ENCODE peak calls at places on chromosomes 7 and 10, in six cellular contexts. Z is left ventricle myocardium inferior; I is transverse colon; N is CD8-positive, alpha-beta T cell; P is A549; H is GM23338. G is an unnamed sample.

GRCh38 chr10:92413011-92413410 is 122.0 kb downstream of the MARCHF5 start:
- DNase-seq in Z (no peak), I (no peak), N (no peak), P (no peak), H (no peak), G (no peak)

GRCh38 chr7:80175744-80176143 is 41.1 kb downstream of the GNAI1 start:
- DNase-seq in Z (no peak), I (no peak), N (no peak), P (no peak), H (no peak), G (no peak)

GRCh38 chr10:98285416-98285815 is 17.4 kb upstream of the LOXL4 start:
- DNase-seq in Z (no peak), I (no peak), N (no peak), P (no peak), H (no peak), G (no peak)

GRCh38 chr10:102452672-102453340 is 1.5 kb upstream of the C10orf95 start:
- DNase-seq in Z (no peak), I (peak), N (no peak), P (no peak), H (no peak), G (no peak)

GRCh38 chr10:90308223-90308622 is 549.6 kb downstream of the HTR7 start:
- DNase-seq in Z (no peak), I (no peak), N (no peak), P (no peak), H (no peak), G (no peak)

GRCh38 chr7:2001601-2002442 is 230.9 kb downstream of the MAD1L1 start:
- DNase-seq in Z (peak), I (no peak), N (no peak), P (no peak), H (no peak), G (no peak)

GRCh38 chr10:28569506-28570159 is 36.7 kb downstream of the WAC start:
- DNase-seq in Z (no peak), I (no peak), N (no peak), P (no peak), H (no peak), G (no peak)

GRCh38 chr7:101862280-101863220 is 45.1 kb downstream of the CUX1 start:
- DNase-seq in Z (peak), I (no peak), N (no peak), P (no peak), H (peak), G (no peak)

GRCh38 chr7:43764807-43765491 is 6.5 kb downstream of the BLVRA start:
- DNase-seq in Z (no peak), I (no peak), N (no peak), P (peak), H (no peak), G (no peak)

GRCh38 chr10:42836771-42837468 is 54.3 kb downstream of the BMS1 start:
- DNase-seq in Z (no peak), I (peak), N (no peak), P (peak), H (peak), G (no peak)

GRCh38 chr10:75202321-75203096 is 8.1 kb upstream of the VDAC2 start:
- DNase-seq in Z (peak), I (peak), N (no peak), P (peak), H (no peak), G (peak)

GRCh38 chr10:84524435-84524834 is 196.0 kb downstream of the CCSER2 start:
- DNase-seq in Z (no peak), I (no peak), N (no peak), P (no peak), H (no peak), G (no peak)

GRCh38 chr10:124259139-124259825 is 159.4 kb downstream of the OAT start:
- DNase-seq in Z (no peak), I (no peak), N (no peak), P (no peak), H (peak), G (no peak)

GRCh38 chr10:15805395-15806058 is 54.8 kb downstream of the MINDY3 start:
- DNase-seq in Z (no peak), I (no peak), N (no peak), P (no peak), H (no peak), G (no peak)

GRCh38 chr7:2785071-2785500 is 59.0 kb downstream of the GNA12 start:
- DNase-seq in Z (no peak), I (no peak), N (no peak), P (no peak), H (no peak), G (no peak)

GRCh38 chr7:157727964-157728615 is 391.3 kb downstream of the DNAJB6 start:
- DNase-seq in Z (no peak), I (no peak), N (no peak), P (no peak), H (no peak), G (no peak)

GRCh38 chr10:29186221-29186620 is 102.6 kb upstream of the LYZL1 start:
- DNase-seq in Z (no peak), I (no peak), N (no peak), P (no peak), H (no peak), G (no peak)

GRCh38 chr10:71040890-71041590 is 152.7 kb upstream of the PCBD1 start:
- DNase-seq in Z (no peak), I (no peak), N (no peak), P (no peak), H (no peak), G (no peak)

GRCh38 chr10:78457804-78458483 is 424.3 kb downstream of the RPS24 start:
- DNase-seq in Z (no peak), I (no peak), N (no peak), P (peak), H (no peak), G (peak)

GRCh38 chr7:30062587-30062986 is 34.4 kb downstream of the PLEKHA8 start:
- DNase-seq in Z (no peak), I (no peak), N (no peak), P (peak), H (peak), G (no peak)

DNA sequence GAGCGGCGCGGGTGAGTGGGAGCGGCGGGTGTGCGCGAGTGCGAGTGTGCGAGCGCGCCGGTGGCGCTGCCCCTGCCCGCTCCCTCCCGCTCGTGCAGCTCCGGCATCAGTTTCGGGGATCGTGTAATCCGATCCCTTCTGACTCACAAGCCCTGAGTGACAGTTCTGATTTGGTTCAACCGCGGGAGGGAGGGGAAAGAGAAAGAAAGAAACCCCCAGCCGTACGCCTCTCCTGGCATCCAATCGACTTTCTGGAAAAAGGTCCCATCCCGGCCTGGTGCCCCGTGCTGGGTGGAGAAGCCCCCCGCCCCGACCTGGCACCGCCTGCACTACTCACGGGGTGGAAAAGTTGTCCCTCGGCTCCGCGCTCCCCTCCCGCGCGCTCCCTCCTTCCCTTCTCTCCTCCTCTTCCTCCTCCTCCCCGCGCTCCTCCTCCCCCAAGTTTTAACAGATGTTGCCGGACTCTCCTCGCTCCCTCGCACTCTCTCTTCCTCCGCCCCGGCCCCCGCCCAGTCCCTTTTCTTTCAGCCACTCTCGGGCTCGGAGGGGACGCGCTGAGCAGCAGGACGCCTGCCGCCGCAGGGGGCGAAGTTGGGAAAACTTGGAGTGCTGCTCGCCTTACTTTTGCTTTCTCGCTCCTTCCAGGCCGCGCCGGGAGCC is at the start of gene GLI3:
- DNase-seq in Z (peak), I (peak), N (no peak), P (peak), H (peak), G (peak)
- TF ChIP-seq CTCF in Z (peak), I (peak), N (no peak), P (no peak), H (no peak), G (peak)

GRCh38 chr7:143288836-143289235 is 685 bp downstream of the CASP2 start:
- DNase-seq in Z (no peak), I (no peak), N (no peak), P (peak), H (peak), G (no peak)
- H3K27ac ChIP-seq in Z (peak), I (peak), N (peak), P (peak), H (peak), G (peak)

GRCh38 chr10:95543459-95543858 is 17.7 kb downstream of the SORBS1 start:
- DNase-seq in Z (no peak), I (no peak), N (no peak), P (no peak), H (no peak), G (no peak)
- H3K4me3 ChIP-seq in Z (peak), I (no peak), N (no peak), P (no peak), H (no peak), G (peak)

GRCh38 chr7:74183142-74183541 is 9.0 kb downstream of the EIF4H start:
- DNase-seq in Z (no peak), I (peak), N (no peak), P (no peak), H (no peak), G (no peak)

GRCh38 chr7:74182453-74183090 is 8.4 kb downstream of the EIF4H start:
- DNase-seq in Z (no peak), I (no peak), N (no peak), P (no peak), H (no peak), G (no peak)

GRCh38 chr7:74185636-74186035 is 11.5 kb downstream of the EIF4H start:
- DNase-seq in Z (no peak), I (no peak), N (no peak), P (no peak), H (no peak), G (no peak)

GRCh38 chr7:74185016-74185415 is 10.9 kb downstream of the EIF4H start:
- DNase-seq in Z (no peak), I (no peak), N (no peak), P (no peak), H (no peak), G (no peak)

DNA sequence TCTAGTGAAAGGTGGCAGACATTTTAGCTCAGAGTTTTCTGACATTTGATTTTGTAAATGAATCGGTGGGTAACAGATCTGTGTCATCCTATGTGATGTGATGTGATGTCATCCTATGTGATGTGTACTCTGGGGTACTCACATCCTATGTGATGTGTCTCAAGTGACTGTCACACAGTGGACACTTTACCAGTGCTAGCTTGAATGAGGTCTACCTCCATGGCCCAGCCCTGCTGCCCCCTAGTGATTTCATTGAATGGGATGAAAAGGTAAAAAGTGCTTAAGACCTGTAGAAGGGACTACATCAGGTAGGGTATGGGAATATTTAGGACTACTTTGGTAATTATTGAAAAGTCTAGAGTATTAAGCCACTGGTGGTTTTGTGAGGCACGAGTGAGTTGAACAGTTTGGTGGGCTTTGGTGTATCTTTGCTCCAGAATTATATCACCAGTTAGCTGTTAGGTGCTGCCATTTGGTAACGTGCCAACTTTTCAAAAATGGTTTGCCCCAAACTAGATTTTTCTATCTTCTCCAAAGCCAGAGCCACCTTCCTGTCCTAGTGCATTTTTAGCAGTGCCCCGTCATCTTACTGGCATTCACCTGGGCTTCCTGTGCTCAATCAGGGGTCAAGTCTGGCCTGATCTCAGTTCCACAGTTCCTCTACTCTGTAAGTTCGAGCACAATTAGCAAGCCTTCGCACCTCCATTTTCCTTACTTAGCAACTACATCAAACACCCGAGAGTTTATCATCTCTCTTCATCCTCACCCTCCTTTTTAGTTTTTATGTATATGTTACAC is 9.7 kb downstream of the EIF4H start:
- DNase-seq in Z (no peak), I (no peak), N (no peak), P (peak), H (peak), G (no peak)
- TF ChIP-seq CTCF in Z (no peak), I (no peak), N (no peak), P (peak), H (peak), G (no peak)

GRCh38 chr7:28155019-28155660 is 25.5 kb downstream of the JAZF1 start:
- DNase-seq in Z (no peak), I (no peak), N (no peak), P (no peak), H (no peak), G (no peak)
- H3K27ac ChIP-seq in Z (peak), I (no peak), N (no peak), P (no peak), H (no peak), G (peak)

DNA sequence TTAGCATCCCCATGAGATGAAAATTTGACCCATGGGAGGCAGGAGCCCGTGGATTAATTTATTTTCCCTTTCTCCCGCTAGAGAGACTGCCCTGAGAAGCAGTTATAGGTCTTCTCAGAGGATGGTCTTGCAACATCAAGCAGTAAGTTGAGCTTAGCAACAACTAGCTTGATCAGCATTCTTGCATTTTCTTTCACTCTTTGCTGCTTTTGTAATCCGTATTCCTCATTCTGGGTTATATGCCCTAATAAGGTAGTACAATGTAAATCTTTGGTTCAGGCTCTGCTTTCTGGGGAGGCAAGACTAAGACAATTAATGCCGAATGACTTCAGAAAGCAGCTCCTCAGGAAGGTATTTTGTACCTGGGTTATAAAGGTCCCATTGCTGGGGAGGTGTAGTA is 146.8 kb downstream of the FZD1 start:
- DNase-seq in Z (no peak), I (no peak), N (no peak), P (no peak), H (peak), G (no peak)
- H3K4me3 ChIP-seq in Z (no peak), I (no peak), N (no peak), P (no peak), H (no peak), G (no peak)

DNA sequence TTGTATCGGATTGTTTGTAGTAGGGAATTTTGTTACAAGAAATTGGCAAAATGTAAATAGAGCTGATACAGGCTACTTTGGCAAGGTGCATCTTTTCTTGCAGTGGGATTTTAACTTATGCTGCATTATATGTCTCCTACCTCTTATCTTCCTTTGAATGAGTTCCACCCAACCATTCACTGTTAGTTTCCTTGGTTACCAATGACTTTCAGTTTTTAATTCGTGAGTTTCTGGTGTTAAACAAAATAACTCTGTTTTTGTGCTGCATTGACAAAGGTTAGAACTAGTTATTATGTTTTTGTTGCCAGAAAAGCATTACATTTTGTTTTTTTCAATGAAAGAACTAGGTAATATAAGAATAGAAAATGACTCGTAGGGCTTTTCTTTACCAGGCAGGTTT is 327.2 kb downstream of the LHFPL3 start:
- DNase-seq in Z (no peak), I (no peak), N (no peak), P (no peak), H (no peak), G (no peak)
- TF ChIP-seq CTCF in Z (no peak), I (no peak), N (no peak), P (no peak), H (no peak), G (no peak)

DNA sequence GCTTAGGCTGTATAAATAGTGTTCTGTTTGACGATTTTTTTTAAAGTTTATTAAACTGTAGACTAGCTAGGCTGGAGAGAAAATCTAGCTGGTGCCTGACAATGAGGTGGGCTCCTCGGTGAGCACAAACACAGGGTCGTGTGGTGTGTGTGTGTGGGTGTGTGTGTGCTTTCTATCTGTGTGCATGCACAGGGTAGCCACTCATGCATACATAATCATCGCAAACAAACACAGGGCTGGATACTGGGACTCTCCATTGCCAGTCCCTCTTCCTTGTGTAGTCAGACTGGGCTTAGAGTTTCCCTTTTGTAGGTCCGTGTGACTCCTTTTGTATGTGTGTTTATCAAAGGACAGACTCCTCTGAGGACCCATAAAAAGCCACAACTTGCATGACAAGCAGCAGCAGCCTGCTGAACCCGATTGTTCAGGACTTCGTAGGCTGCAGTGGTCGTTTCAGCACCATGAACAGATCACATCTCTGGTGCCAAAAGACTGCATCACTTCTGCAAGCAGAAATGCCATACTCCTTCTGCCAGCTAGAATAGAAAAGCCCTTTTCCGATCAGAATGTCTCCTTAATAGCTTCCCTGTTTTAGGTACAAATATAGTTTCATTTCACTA is 855 bp downstream of the VSTM2A start:
- DNase-seq in Z (no peak), I (no peak), N (no peak), P (no peak), H (peak), G (no peak)
- H3K27ac ChIP-seq in Z (no peak), I (no peak), N (no peak), P (no peak), H (no peak), G (no peak)

GRCh38 chr7:113086928-113087277 is 276 bp upstream of the GPR85 start:
- DNase-seq in Z (no peak), I (no peak), N (no peak), P (no peak), H (no peak), G (no peak)
- H3K4me3 ChIP-seq in Z (peak), I (no peak), N (no peak), P (peak), H (peak), G (peak)

GRCh38 chr7:134908289-134908688 is 78.0 kb upstream of the AGBL3 start:
- DNase-seq in Z (no peak), I (no peak), N (no peak), P (no peak), H (no peak), G (no peak)
- TF ChIP-seq CTCF in Z (no peak), I (no peak), N (no peak), P (no peak), H (no peak), G (no peak)

G was measured in tibial artery.